ENCODE peak calls at places on chromosomes 6 and 20, in nine cellular contexts. One of them, this sample, is unnamed. For H3K27me3, the result is how much of the 10 kb centered on the place peaks cover.

GRCh38 chr20:57941121-57941522 is 231.3 kb upstream of the PMEPA1 start:
- DNase-seq in psoas muscle: no peak
- DNase-seq in lung: no peak
- DNase-seq in HCT116: no peak
- DNase-seq in left ventricle myocardium inferior: no peak
- DNase-seq in prostate gland: peak
- DNase-seq in spleen: no peak
- DNase-seq in GM06990: no peak
- DNase-seq in PC-9: no peak
- DNase-seq in this sample: no peak

GRCh38 chr6:75206338-75207210 is 721 bp upstream of the COL12A1 start:
- DNase-seq in psoas muscle: peak
- DNase-seq in lung: no peak
- DNase-seq in HCT116: no peak
- DNase-seq in left ventricle myocardium inferior: no peak
- DNase-seq in prostate gland: no peak
- DNase-seq in spleen: peak
- DNase-seq in GM06990: peak
- DNase-seq in PC-9: no peak
- DNase-seq in this sample: no peak

GRCh38 chr20:46030290-46031013 is 1.4 kb downstream of the SLC12A5 start:
- DNase-seq in psoas muscle: no peak
- DNase-seq in lung: no peak
- DNase-seq in HCT116: no peak
- DNase-seq in left ventricle myocardium inferior: no peak
- DNase-seq in prostate gland: no peak
- DNase-seq in spleen: no peak
- DNase-seq in GM06990: no peak
- DNase-seq in PC-9: no peak
- DNase-seq in this sample: no peak

GRCh38 chr20:41177636-41178035 is 40.3 kb downstream of the PLCG1 start:
- DNase-seq in psoas muscle: peak
- DNase-seq in lung: peak
- DNase-seq in HCT116: peak
- DNase-seq in left ventricle myocardium inferior: no peak
- DNase-seq in prostate gland: no peak
- DNase-seq in spleen: no peak
- DNase-seq in GM06990: no peak
- DNase-seq in PC-9: peak
- DNase-seq in this sample: peak

GRCh38 chr20:63497138-63497945 is 1.5 kb downstream of the EEF1A2 start:
- DNase-seq in psoas muscle: peak
- DNase-seq in lung: no peak
- DNase-seq in HCT116: no peak
- DNase-seq in left ventricle myocardium inferior: peak
- DNase-seq in prostate gland: no peak
- DNase-seq in spleen: no peak
- DNase-seq in GM06990: no peak
- DNase-seq in PC-9: no peak
- DNase-seq in this sample: no peak

GRCh38 chr6:94270040-94270689 is 850.8 kb upstream of the EPHA7 start:
- DNase-seq in psoas muscle: no peak
- DNase-seq in lung: no peak
- DNase-seq in HCT116: no peak
- DNase-seq in left ventricle myocardium inferior: no peak
- DNase-seq in prostate gland: no peak
- DNase-seq in spleen: no peak
- DNase-seq in GM06990: no peak
- DNase-seq in PC-9: no peak
- DNase-seq in this sample: no peak

GRCh38 chr6:152952866-152953509 is 29.9 kb downstream of the FBXO5 start:
- DNase-seq in psoas muscle: no peak
- DNase-seq in lung: no peak
- DNase-seq in HCT116: peak
- DNase-seq in left ventricle myocardium inferior: no peak
- DNase-seq in prostate gland: no peak
- DNase-seq in spleen: no peak
- DNase-seq in GM06990: no peak
- DNase-seq in PC-9: no peak
- DNase-seq in this sample: no peak

GRCh38 chr6:111865049-111865585 is 8.1 kb downstream of the FYN start:
- DNase-seq in psoas muscle: no peak
- DNase-seq in lung: no peak
- DNase-seq in HCT116: no peak
- DNase-seq in left ventricle myocardium inferior: no peak
- DNase-seq in prostate gland: no peak
- DNase-seq in spleen: no peak
- DNase-seq in GM06990: no peak
- DNase-seq in PC-9: no peak
- DNase-seq in this sample: no peak

GRCh38 chr6:24381476-24382219 is 21.1 kb upstream of the MRS2 start:
- DNase-seq in psoas muscle: no peak
- DNase-seq in lung: no peak
- DNase-seq in HCT116: no peak
- DNase-seq in left ventricle myocardium inferior: no peak
- DNase-seq in prostate gland: no peak
- DNase-seq in spleen: no peak
- DNase-seq in GM06990: no peak
- DNase-seq in PC-9: no peak
- DNase-seq in this sample: no peak

GRCh38 chr20:35820715-35821114 is 48.9 kb downstream of the PHF20 start:
- DNase-seq in psoas muscle: no peak
- DNase-seq in lung: no peak
- DNase-seq in HCT116: no peak
- DNase-seq in left ventricle myocardium inferior: no peak
- DNase-seq in prostate gland: no peak
- DNase-seq in spleen: no peak
- DNase-seq in GM06990: no peak
- DNase-seq in PC-9: no peak
- DNase-seq in this sample: no peak

GRCh38 chr6:3347237-3347636 is 88.5 kb downstream of the PSMG4 start:
- DNase-seq in psoas muscle: no peak
- DNase-seq in lung: no peak
- DNase-seq in HCT116: no peak
- DNase-seq in left ventricle myocardium inferior: no peak
- DNase-seq in prostate gland: no peak
- DNase-seq in spleen: no peak
- DNase-seq in GM06990: no peak
- DNase-seq in PC-9: no peak
- DNase-seq in this sample: no peak

GRCh38 chr20:16283978-16284377 is 289.3 kb downstream of the KIF16B start:
- DNase-seq in psoas muscle: no peak
- DNase-seq in lung: no peak
- DNase-seq in HCT116: no peak
- DNase-seq in left ventricle myocardium inferior: no peak
- DNase-seq in prostate gland: no peak
- DNase-seq in spleen: no peak
- DNase-seq in GM06990: no peak
- DNase-seq in PC-9: no peak
- DNase-seq in this sample: peak

GRCh38 chr20:34970193-34971037 is 14.7 kb downstream of the MYH7B start:
- DNase-seq in psoas muscle: no peak
- DNase-seq in lung: no peak
- DNase-seq in HCT116: no peak
- DNase-seq in left ventricle myocardium inferior: no peak
- DNase-seq in prostate gland: no peak
- DNase-seq in spleen: no peak
- DNase-seq in GM06990: no peak
- DNase-seq in PC-9: no peak
- DNase-seq in this sample: no peak

GRCh38 chr20:32356935-32357868 is 929 bp upstream of the ASXL1 start:
- DNase-seq in psoas muscle: no peak
- DNase-seq in lung: peak
- DNase-seq in HCT116: peak
- DNase-seq in left ventricle myocardium inferior: no peak
- DNase-seq in prostate gland: peak
- DNase-seq in spleen: no peak
- DNase-seq in GM06990: no peak
- DNase-seq in PC-9: peak
- DNase-seq in this sample: no peak

DNA sequence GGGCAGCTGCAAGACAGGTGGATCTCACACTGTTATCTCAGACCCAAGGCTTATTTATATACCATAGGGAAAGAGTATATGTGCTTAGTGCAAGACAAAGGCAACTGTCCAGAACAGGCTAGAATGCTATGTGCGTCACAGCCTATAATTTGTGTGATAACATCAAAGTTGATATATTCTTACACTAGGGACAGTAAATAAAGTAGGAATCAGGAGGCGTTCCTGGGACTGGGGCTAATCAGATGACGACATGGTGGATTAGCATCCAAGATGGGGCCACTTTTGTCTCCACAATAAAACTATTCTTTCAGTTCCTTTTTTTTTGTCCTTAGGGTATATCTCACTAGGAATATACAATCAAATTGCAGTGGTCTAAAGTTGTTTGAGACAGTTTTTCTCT is 54.9 kb upstream of the IER3 start:
- DNase-seq in psoas muscle: no peak
- DNase-seq in lung: no peak
- DNase-seq in HCT116: no peak
- DNase-seq in left ventricle myocardium inferior: no peak
- DNase-seq in prostate gland: no peak
- DNase-seq in spleen: no peak
- DNase-seq in GM06990: no peak
- DNase-seq in PC-9: no peak
- DNase-seq in this sample: no peak
- TF ChIP-seq CTCF in psoas muscle: no peak
- TF ChIP-seq CTCF in lung: no peak
- TF ChIP-seq CTCF in HCT116: no peak
- TF ChIP-seq CTCF in left ventricle myocardium inferior: no peak
- TF ChIP-seq CTCF in prostate gland: no peak
- TF ChIP-seq CTCF in spleen: no peak
- TF ChIP-seq CTCF in GM06990: no peak
- TF ChIP-seq CTCF in PC-9: no peak
- TF ChIP-seq CTCF in this sample: no peak

GRCh38 chr6:142857609-142858195 is 87.3 kb downstream of the HIVEP2 start:
- DNase-seq in psoas muscle: no peak
- DNase-seq in lung: no peak
- DNase-seq in HCT116: no peak
- DNase-seq in left ventricle myocardium inferior: no peak
- DNase-seq in prostate gland: no peak
- DNase-seq in spleen: peak
- DNase-seq in GM06990: no peak
- DNase-seq in PC-9: no peak
- DNase-seq in this sample: no peak
- H3K4me3 ChIP-seq in psoas muscle: no peak
- H3K4me3 ChIP-seq in lung: no peak
- H3K4me3 ChIP-seq in HCT116: no peak
- H3K4me3 ChIP-seq in left ventricle myocardium inferior: no peak
- H3K4me3 ChIP-seq in prostate gland: no peak
- H3K4me3 ChIP-seq in spleen: peak
- H3K4me3 ChIP-seq in GM06990: peak
- H3K4me3 ChIP-seq in PC-9: no peak
- H3K4me3 ChIP-seq in this sample: no peak

DNA sequence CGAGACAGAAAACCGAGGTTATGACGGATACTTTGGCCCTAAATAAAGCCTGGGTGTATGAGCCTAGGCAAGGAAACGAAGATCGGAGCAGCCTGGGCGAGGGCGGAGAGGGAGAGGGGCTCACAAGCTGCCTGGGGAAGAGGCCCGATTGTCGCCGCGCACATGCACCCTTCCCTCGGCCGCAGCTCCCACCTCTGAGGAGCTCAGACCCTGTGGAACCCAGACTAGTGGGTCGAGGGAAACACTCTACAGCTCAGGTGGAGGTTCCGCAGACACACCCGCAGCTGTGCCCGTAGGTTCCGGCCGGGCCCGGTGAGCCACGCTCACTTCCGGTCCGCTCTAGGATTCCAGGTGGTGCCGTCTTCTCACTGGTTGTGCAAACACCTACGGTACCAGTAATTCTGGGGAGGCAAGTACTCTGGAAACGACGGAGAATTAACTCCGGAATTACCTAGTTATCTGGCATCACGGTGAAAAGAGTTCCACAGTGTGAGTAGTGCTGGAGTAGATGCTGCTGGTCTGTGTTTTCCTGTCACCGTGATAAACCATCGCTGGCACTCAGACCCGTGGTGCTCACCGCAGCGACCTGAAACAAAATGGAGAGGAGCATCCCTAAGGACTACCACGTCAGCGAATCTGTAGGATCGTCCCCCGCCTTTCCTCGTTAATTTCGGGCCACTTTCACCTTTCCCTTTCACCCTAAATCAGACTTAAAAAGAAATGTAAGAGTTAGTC is 61.5 kb downstream of the GPX5 start:
- DNase-seq in psoas muscle: no peak
- DNase-seq in lung: peak
- DNase-seq in HCT116: no peak
- DNase-seq in left ventricle myocardium inferior: peak
- DNase-seq in prostate gland: peak
- DNase-seq in spleen: peak
- DNase-seq in GM06990: peak
- DNase-seq in PC-9: peak
- DNase-seq in this sample: peak
- H3K27me3 ChIP-seq in psoas muscle: under half
- H3K27me3 ChIP-seq in lung: under half
- H3K27me3 ChIP-seq in HCT116: under half
- H3K27me3 ChIP-seq in left ventricle myocardium inferior: half or more
- H3K27me3 ChIP-seq in prostate gland: under half
- H3K27me3 ChIP-seq in spleen: under half
- H3K27me3 ChIP-seq in GM06990: under half
- H3K27me3 ChIP-seq in PC-9: under half
- H3K27me3 ChIP-seq in this sample: under half

DNA sequence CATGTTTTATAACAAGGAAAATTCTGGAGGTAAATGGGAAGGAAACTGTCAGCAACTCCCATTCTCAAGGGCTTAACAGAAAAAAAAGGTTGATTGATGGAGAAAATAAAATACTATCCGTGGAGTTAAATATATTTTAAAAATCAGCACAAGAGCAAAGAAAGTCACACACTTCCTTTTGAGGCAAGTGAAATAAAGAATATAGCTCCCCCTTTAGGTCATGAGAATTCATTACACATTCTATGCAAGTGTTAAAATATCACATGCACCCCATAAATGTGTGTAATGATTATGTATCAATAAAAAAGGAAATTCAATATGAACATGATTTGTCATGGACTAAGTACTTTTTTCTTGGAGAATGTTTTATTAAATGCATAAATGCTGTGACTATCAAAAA is 349.2 kb downstream of the TPBG start:
- DNase-seq in psoas muscle: no peak
- DNase-seq in lung: no peak
- DNase-seq in HCT116: no peak
- DNase-seq in left ventricle myocardium inferior: no peak
- DNase-seq in prostate gland: no peak
- DNase-seq in spleen: no peak
- DNase-seq in GM06990: peak
- DNase-seq in PC-9: no peak
- DNase-seq in this sample: no peak
- TF ChIP-seq CTCF in psoas muscle: peak
- TF ChIP-seq CTCF in lung: no peak
- TF ChIP-seq CTCF in HCT116: peak
- TF ChIP-seq CTCF in left ventricle myocardium inferior: peak
- TF ChIP-seq CTCF in prostate gland: no peak
- TF ChIP-seq CTCF in spleen: no peak
- TF ChIP-seq CTCF in GM06990: peak
- TF ChIP-seq CTCF in PC-9: peak
- TF ChIP-seq CTCF in this sample: peak

GRCh38 chr6:163259689-163260088 is 154.8 kb upstream of the QKI start:
- DNase-seq in psoas muscle: no peak
- DNase-seq in lung: no peak
- DNase-seq in HCT116: no peak
- DNase-seq in left ventricle myocardium inferior: no peak
- DNase-seq in prostate gland: no peak
- DNase-seq in spleen: no peak
- DNase-seq in GM06990: no peak
- DNase-seq in PC-9: no peak
- DNase-seq in this sample: no peak
- H3K4me3 ChIP-seq in psoas muscle: no peak
- H3K4me3 ChIP-seq in lung: no peak
- H3K4me3 ChIP-seq in HCT116: no peak
- H3K4me3 ChIP-seq in left ventricle myocardium inferior: peak
- H3K4me3 ChIP-seq in prostate gland: no peak
- H3K4me3 ChIP-seq in spleen: no peak
- H3K4me3 ChIP-seq in GM06990: no peak
- H3K4me3 ChIP-seq in PC-9: no peak
- H3K4me3 ChIP-seq in this sample: no peak

This sample was measured in kidney epithelial cell.